ENCODE peak calls at places on chromosomes 4 and X, in eight cellular contexts. U is adrenal gland; N is mammary epithelial cell; K is HCT116; Q is CD8-positive, alpha-beta memory T cell; E is posterior cingulate gyrus; G is T-helper 2 cell; F is NCI-H1417 treated with DMSO at 0.1 percent for 48 hours. V is an unnamed sample.

GRCh38 chrX:129726307-129727111 is 12.3 kb upstream of the XPNPEP2 start:
- DNase-seq in G (no peak), K (peak), N (peak), U (peak), F (no peak), Q (no peak), E (peak), V (no peak)

GRCh38 chr4:124806403-124806802 is 93.9 kb upstream of the ANKRD50 start:
- DNase-seq in Q (no peak), E (no peak), G (no peak), U (no peak), K (no peak), N (peak), F (no peak), V (peak)

GRCh38 chrX:29792335-29792734 is 423.0 kb upstream of the MAGEB2 start:
- DNase-seq in U (no peak), Q (no peak), N (no peak), K (no peak), G (no peak), E (no peak), F (no peak), V (no peak)

GRCh38 chr4:82748176-82748575 is 50.4 kb downstream of the SCD5 start:
- DNase-seq in E (no peak), K (no peak), G (no peak), F (no peak), U (no peak), Q (no peak), N (peak), V (no peak)

GRCh38 chr4:149914521-149915115 is 99.0 kb upstream of the IQCM start:
- DNase-seq in F (no peak), G (no peak), U (peak), Q (no peak), N (peak), K (peak), E (no peak), V (no peak)

GRCh38 chrX:18543738-18544137 is 118.3 kb downstream of the CDKL5 start:
- DNase-seq in U (no peak), F (no peak), E (no peak), N (no peak), G (no peak), K (no peak), Q (no peak), V (no peak)

GRCh38 chr4:39495446-39496208 is 31.6 kb downstream of the UGDH start:
- DNase-seq in F (no peak), K (no peak), U (no peak), E (no peak), G (no peak), N (peak), Q (no peak), V (no peak)

GRCh38 chrX:68686684-68687045 is 39.2 kb downstream of the STARD8 start:
- DNase-seq in F (no peak), G (no peak), Q (no peak), K (no peak), U (no peak), N (no peak), E (no peak), V (no peak)

GRCh38 chr4:67719953-67720617 is 19.1 kb upstream of the UBA6 start:
- DNase-seq in Q (no peak), U (no peak), F (no peak), K (no peak), E (no peak), G (no peak), N (no peak), V (no peak)

GRCh38 chr4:7805533-7806079 is 134.1 kb downstream of the AFAP1 start:
- DNase-seq in Q (no peak), K (no peak), N (peak), U (no peak), G (no peak), E (no peak), F (no peak), V (peak)

GRCh38 chr4:116143221-116143620 is 942.2 kb downstream of the TRAM1L1 start:
- DNase-seq in N (no peak), G (no peak), E (no peak), U (no peak), Q (no peak), F (no peak), K (no peak), V (no peak)

GRCh38 chrX:38857736-38858432 is 56.6 kb downstream of the MID1IP1 start:
- DNase-seq in N (no peak), F (no peak), G (no peak), U (no peak), K (no peak), Q (no peak), E (no peak), V (no peak)